ENCODE peak calls at places on chromosomes 4 and X, in six cellular contexts. N, D, B, H, P and I are unnamed samples.
A peak's percentile ranks its signal among the peaks of the same experiment; 100 is the strongest.

GRCh38 chrX:91435465-91435864 is 826 bp downstream of the PABPC5 start:
- DNase-seq in D (peak; percentile 1), H (no peak), B (no peak), N (no peak), P (no peak), I (no peak)

GRCh38 chr4:19205853-19206252 is 1045.9 kb upstream of the SLIT2 start:
- DNase-seq in H (no peak), N (no peak), B (no peak), P (no peak), D (no peak), I (no peak)

GRCh38 chr4:4423706-4424498 is 37.0 kb downstream of the NSG1 start:
- DNase-seq in H (no peak), N (no peak), D (no peak), P (no peak), B (no peak), I (no peak)

GRCh38 chr4:181701219-181701618 is 542.0 kb upstream of the TENM3 start:
- DNase-seq in P (no peak), D (no peak), B (no peak), N (no peak), H (no peak), I (no peak)

GRCh38 chr4:154982187-154983047 is 201.3 kb downstream of the RBM46 start:
- DNase-seq in H (peak; percentile 15), B (peak; percentile 32), N (peak; percentile 38), D (peak; percentile 58), P (peak; percentile 7), I (no peak)

GRCh38 chr4:3829954-3830773 is 64.0 kb downstream of the ADRA2C start:
- DNase-seq in N (no peak), D (no peak), P (no peak), B (peak; percentile 79), H (no peak), I (no peak)

GRCh38 chrX:108250654-108251579 is 159.3 kb downstream of the ATG4A start:
- DNase-seq in B (no peak), P (no peak), N (no peak), H (no peak), D (no peak), I (no peak)

GRCh38 chrX:150574824-150575409 is 6.5 kb downstream of the MTM1 start:
- DNase-seq in P (no peak), D (no peak), H (no peak), B (no peak), N (no peak), I (no peak)

GRCh38 chr4:96099031-96099430 is 259.1 kb downstream of the PDHA2 start:
- DNase-seq in B (no peak), D (no peak), H (no peak), P (no peak), N (no peak), I (no peak)

GRCh38 chrX:40090961-40091360 is 6.8 kb downstream of the BCOR start:
- DNase-seq in N (no peak), P (no peak), H (no peak), B (no peak), D (no peak), I (no peak)

GRCh38 chr4:26861434-26862186 is 969 bp downstream of the STIM2 start:
- DNase-seq in D (peak; percentile 61), N (no peak), H (no peak), B (peak; percentile 44), P (peak; percentile 31), I (peak; percentile 64)

GRCh38 chrX:16708016-16708415 is 4.5 kb downstream of the CTPS2 start:
- DNase-seq in N (no peak), H (no peak), P (no peak), D (no peak), B (no peak), I (no peak)

GRCh38 chr4:110610940-110611785 is 11.7 kb downstream of the PITX2 start:
- DNase-seq in B (no peak), H (no peak), D (no peak), N (no peak), P (no peak), I (no peak)

GRCh38 chr4:6885953-6886557 is 23.6 kb upstream of the TBC1D14 start:
- DNase-seq in H (peak; percentile 34), N (no peak), D (no peak), P (no peak), B (no peak), I (peak; percentile 86)

GRCh38 chrX:105645667-105646354 is 176.5 kb upstream of the NRK start:
- DNase-seq in N (no peak), D (no peak), H (no peak), B (no peak), P (no peak), I (no peak)
- TF ChIP-seq GABPA in N (no peak), D (no peak), H (no peak), B (no peak), P (no peak), I (no peak)

GRCh38 chr4:54099959-54100606 is at the start of gene GSX2:
- DNase-seq in H (no peak), D (peak; percentile 73), P (no peak), N (no peak), B (no peak), I (no peak)

GRCh38 chr4:54097152-54097551 is 2.8 kb upstream of the GSX2 start:
- DNase-seq in D (no peak), H (no peak), P (no peak), N (no peak), B (no peak), I (no peak)

GRCh38 chr4:54099287-54099958 is 540 bp upstream of the GSX2 start:
- DNase-seq in N (no peak), B (no peak), H (no peak), D (no peak), P (no peak), I (no peak)

GRCh38 chr4:54096563-54096962 is 3.4 kb upstream of the GSX2 start:
- DNase-seq in P (no peak), B (no peak), H (no peak), D (no peak), N (no peak), I (no peak)

DNA sequence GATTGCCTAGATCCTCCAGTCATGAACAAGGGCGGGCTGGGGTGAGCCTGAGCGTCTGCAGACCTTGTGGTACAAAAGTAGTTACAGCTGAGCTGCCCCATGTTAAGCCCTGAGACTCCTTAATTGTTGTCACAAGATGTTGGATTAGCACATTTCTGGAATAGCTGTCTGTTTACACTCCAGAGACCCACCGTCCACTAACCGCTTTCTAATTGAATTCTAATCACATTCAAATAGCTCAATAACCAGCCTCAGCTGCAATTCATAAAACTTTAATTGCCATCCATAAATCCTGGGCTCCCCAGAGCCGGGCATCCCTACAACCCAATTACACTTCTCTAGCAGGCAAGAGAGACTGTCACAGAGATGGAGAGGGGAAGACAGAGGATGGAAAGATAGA is 1.6 kb upstream of the GSX2 start:
- DNase-seq in B (no peak), P (no peak), H (no peak), D (no peak), N (no peak), I (no peak)
- H3K4me3 ChIP-seq in B (no peak overlapping the region), P (no peak overlapping the region), H (no peak overlapping the region), D (no peak overlapping the region), N (no peak overlapping the region), I (no peak overlapping the region)

DNA sequence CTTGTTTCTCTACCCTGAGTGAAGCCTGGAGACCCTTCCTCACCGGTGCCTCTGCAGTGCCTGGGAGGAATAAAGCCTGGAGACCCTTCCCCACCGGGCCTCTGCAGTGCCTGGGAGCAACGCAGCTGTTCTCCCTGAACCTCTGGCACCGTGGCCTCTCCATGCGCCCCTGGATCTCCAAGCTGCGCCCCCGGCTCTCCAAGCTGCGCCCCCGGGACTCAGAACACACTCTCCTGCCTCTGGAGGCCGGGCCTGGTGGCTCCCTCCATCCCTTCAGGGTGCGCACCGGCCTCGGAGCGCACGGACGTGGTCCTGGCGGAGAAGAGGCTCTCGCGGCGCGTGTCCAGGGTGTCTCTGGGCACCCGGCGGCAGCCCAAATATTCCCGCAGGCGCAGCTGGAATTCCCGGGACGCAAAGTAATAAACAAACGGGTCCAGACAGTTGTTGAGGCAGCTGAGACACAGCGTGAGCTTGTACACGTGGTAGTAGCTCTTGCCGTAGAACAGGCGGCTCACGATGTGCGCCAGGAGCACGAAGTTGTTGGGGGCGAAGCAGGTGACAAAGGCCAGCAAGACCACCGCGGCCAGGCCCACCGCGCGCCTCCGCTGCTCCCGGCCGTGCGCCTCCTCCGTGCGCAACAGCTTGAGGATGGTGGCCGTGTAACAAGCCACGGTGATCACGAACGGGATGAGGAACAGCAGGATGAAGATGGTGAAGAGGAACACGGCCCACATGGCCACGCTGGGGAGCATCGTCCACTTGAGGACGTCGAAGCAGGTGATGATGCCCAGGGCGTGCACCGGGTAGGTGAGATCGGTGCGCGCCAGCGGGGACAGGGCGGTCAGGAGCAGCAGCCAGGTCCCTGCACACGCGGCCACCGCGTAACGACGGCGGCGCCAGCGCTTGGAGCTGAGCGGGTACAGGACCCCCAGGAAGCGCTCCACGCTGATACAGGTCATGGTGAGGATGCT is 12.8 kb upstream of the ASMTL start:
- DNase-seq in N (no peak), H (no peak), D (no peak), P (no peak), B (no peak), I (no peak)
- TF ChIP-seq GABPA in N (no peak), H (no peak), D (no peak), P (no peak), B (no peak), I (no peak)

GRCh38 chrX:18537068-18537467 is 111.7 kb downstream of the CDKL5 start:
- DNase-seq in N (no peak), H (no peak), D (no peak), B (no peak), P (no peak), I (no peak)
- H3K4me3 ChIP-seq in N (no peak overlapping the region), H (no peak overlapping the region), D (no peak overlapping the region), B (no peak overlapping the region), P (no peak overlapping the region), I (no peak overlapping the region)